ENCODE peak calls at places on chromosomes 2 and 18, in ten cellular contexts. W is left lung; O is gastrocnemius medialis; P is psoas muscle; X is stomach; E is mesendoderm; H is CD8-positive, alpha-beta T cell; D is fibroblast of lung; U is thoracic aorta; Z is kidney. Y is an unnamed sample. For H3K4me1, the result is how much of the 10 kb centered on the place peaks cover.

GRCh38 chr2:72562451-72563153 is 263.2 kb downstream of the EXOC6B start:
- DNase-seq in W (no peak), O (no peak), Z (no peak), D (peak), U (no peak), P (no peak), E (peak), X (no peak), H (no peak), Y (no peak)

GRCh38 chr2:231521-232185 is 32.2 kb downstream of the SH3YL1 start:
- DNase-seq in U (no peak), H (no peak), X (no peak), E (no peak), D (no peak), W (no peak), Z (no peak), O (no peak), P (no peak), Y (no peak)

GRCh38 chr2:184053326-184053725 is 545.0 kb upstream of the ZNF804A start:
- DNase-seq in U (no peak), E (peak), D (peak), H (no peak), O (no peak), X (no peak), P (no peak), Z (no peak), W (no peak), Y (peak)

GRCh38 chr2:230908595-230909191 is 16.3 kb downstream of the GPR55 start:
- DNase-seq in X (peak), P (no peak), E (peak), D (peak), U (no peak), W (peak), H (no peak), O (no peak), Z (no peak), Y (peak)

GRCh38 chr2:31598694-31599093 is 18.0 kb upstream of the SRD5A2 start:
- DNase-seq in E (no peak), X (no peak), U (no peak), W (no peak), Z (no peak), D (no peak), H (no peak), O (no peak), P (no peak), Y (no peak)

GRCh38 chr2:88669371-88670214 is 21.9 kb upstream of the RPIA start:
- DNase-seq in O (no peak), E (peak), P (no peak), H (no peak), W (no peak), U (no peak), Z (no peak), X (peak), D (peak), Y (no peak)

GRCh38 chr2:170922683-170923494 is 6.2 kb upstream of the GORASP2 start:
- DNase-seq in X (no peak), Z (no peak), U (no peak), E (no peak), H (no peak), P (no peak), W (no peak), O (no peak), D (no peak), Y (no peak)

GRCh38 chr18:54946149-54946581 is 13.1 kb downstream of the CCDC68 start:
- DNase-seq in E (no peak), Z (no peak), W (no peak), H (no peak), O (no peak), X (peak), D (peak), U (no peak), P (no peak), Y (no peak)

GRCh38 chr2:234406085-234406484 is 90.8 kb downstream of the ARL4C start:
- DNase-seq in H (no peak), X (no peak), P (no peak), Z (no peak), U (no peak), E (no peak), D (no peak), O (no peak), W (no peak), Y (no peak)

GRCh38 chr2:176516051-176516601 is 246.9 kb downstream of the MTX2 start:
- DNase-seq in E (no peak), D (no peak), H (no peak), X (peak), W (no peak), Z (no peak), U (no peak), P (no peak), O (no peak), Y (no peak)

GRCh38 chr2:182977463-182977862 is 60.8 kb downstream of the NCKAP1 start:
- DNase-seq in W (no peak), Z (no peak), X (no peak), P (no peak), D (no peak), E (no peak), U (no peak), H (no peak), O (no peak), Y (no peak)

GRCh38 chr2:199830531-199830930 is 20.5 kb downstream of the FTCDNL1 start:
- DNase-seq in U (no peak), E (no peak), O (no peak), X (no peak), D (no peak), P (no peak), Z (no peak), H (no peak), W (no peak), Y (no peak)

GRCh38 chr2:101219281-101219680 is 33.4 kb upstream of the CNOT11 start:
- DNase-seq in Z (no peak), H (no peak), X (no peak), W (no peak), O (no peak), P (no peak), E (no peak), D (no peak), U (no peak), Y (no peak)

GRCh38 chr18:34867520-34867919 is 157.4 kb downstream of the DTNA start:
- DNase-seq in E (peak), P (no peak), H (no peak), Z (no peak), O (no peak), W (no peak), U (no peak), X (no peak), D (no peak), Y (no peak)

GRCh38 chr2:229319558-229319957 is 48.5 kb upstream of the PID1 start:
- DNase-seq in O (no peak), Z (no peak), E (no peak), W (no peak), U (no peak), X (no peak), H (no peak), D (no peak), P (no peak), Y (no peak)

GRCh38 chr2:43427032-43427424 is 168.8 kb downstream of the THADA start:
- DNase-seq in P (no peak), U (no peak), X (no peak), Z (no peak), H (no peak), O (no peak), D (no peak), W (no peak), E (no peak), Y (no peak)

GRCh38 chr18:24055878-24056277 is 41.3 kb downstream of the TTC39C start:
- DNase-seq in P (no peak), H (no peak), U (no peak), D (no peak), W (no peak), E (peak), O (no peak), Z (no peak), X (no peak), Y (no peak)

GRCh38 chr2:133814890-133815289 is 246.6 kb upstream of the NCKAP5 start:
- DNase-seq in O (no peak), P (no peak), X (no peak), Z (no peak), E (no peak), D (no peak), W (no peak), U (no peak), H (no peak), Y (no peak)

GRCh38 chr2:75619992-75620740 is 26.4 kb upstream of the MRPL19 start:
- DNase-seq in D (peak), P (no peak), O (no peak), H (no peak), U (no peak), W (no peak), Z (no peak), X (no peak), E (no peak), Y (no peak)

GRCh38 chr2:205612661-205613060 is 69.6 kb upstream of the NRP2 start:
- DNase-seq in P (no peak), W (no peak), O (no peak), H (no peak), X (no peak), E (peak), Z (no peak), D (peak), U (no peak), Y (no peak)

GRCh38 chr2:231707625-231708049 is 688 bp upstream of the PTMA start:
- DNase-seq in X (no peak), P (no peak), O (no peak), Z (no peak), W (no peak), U (no peak), H (no peak), E (peak), D (peak), Y (no peak)

GRCh38 chr2:105812180-105813044 is 67.7 kb downstream of the NCK2 start:
- DNase-seq in X (no peak), P (no peak), E (no peak), U (no peak), O (no peak), H (no peak), W (no peak), Z (no peak), D (peak), Y (no peak)

GRCh38 chr2:231287696-231288095 is 89.3 kb downstream of the ARMC9 start:
- DNase-seq in O (no peak), H (no peak), Z (no peak), W (no peak), P (no peak), U (no peak), E (no peak), D (no peak), X (no peak), Y (no peak)

GRCh38 chr2:112733877-112734276 is 13.1 kb downstream of the NT5DC4 start:
- DNase-seq in D (no peak), E (no peak), W (no peak), X (no peak), U (no peak), O (no peak), P (no peak), H (no peak), Z (no peak), Y (no peak)

GRCh38 chr2:238422285-238422684 is 4.4 kb upstream of the ASB1 start:
- DNase-seq in X (no peak), U (no peak), W (peak), D (no peak), H (no peak), O (no peak), E (no peak), P (no peak), Z (peak), Y (no peak)

GRCh38 chr2:53740170-53740569 is 27.4 kb upstream of the CHAC2 start:
- DNase-seq in D (peak), X (no peak), W (no peak), P (no peak), H (no peak), E (peak), O (no peak), U (no peak), Z (no peak), Y (no peak)

GRCh38 chr18:73556904-73557303 is 590.7 kb downstream of the FBXO15 start:
- DNase-seq in H (no peak), D (no peak), P (no peak), W (no peak), Z (no peak), E (no peak), U (no peak), O (no peak), X (no peak), Y (no peak)

GRCh38 chr18:79884296-79884962 is 67.0 kb downstream of the SLC66A2 start:
- DNase-seq in U (no peak), D (no peak), H (no peak), O (no peak), W (no peak), Z (no peak), P (no peak), E (no peak), X (no peak), Y (no peak)

GRCh38 chr18:74499633-74500032 is 3.5 kb downstream of the CNDP2 start:
- DNase-seq in X (peak), O (no peak), U (no peak), W (peak), E (peak), D (peak), H (peak), Z (peak), P (peak), Y (no peak)

GRCh38 chr2:226649871-226650660 is 149.6 kb downstream of the IRS1 start:
- DNase-seq in W (peak), P (peak), X (peak), D (peak), U (peak), Z (peak), H (peak), E (peak), O (peak), Y (peak)

GRCh38 chr2:54429811-54430600 is 26.1 kb upstream of the SPTBN1 start:
- DNase-seq in U (no peak), H (no peak), Z (no peak), O (no peak), X (no peak), W (no peak), P (no peak), E (peak), D (no peak), Y (no peak)

GRCh38 chr2:205024822-205025518 is 479.7 kb downstream of the PARD3B start:
- DNase-seq in H (no peak), W (peak), D (peak), U (peak), O (peak), E (peak), Z (no peak), X (peak), P (peak), Y (no peak)

GRCh38 chr2:184598313-184599053 is at the start of gene ZNF804A:
- DNase-seq in P (peak), D (peak), O (no peak), W (peak), U (no peak), H (no peak), E (peak), Z (peak), X (peak), Y (no peak)

GRCh38 chr18:53056064-53056463 is 716.1 kb downstream of the DCC start:
- DNase-seq in O (no peak), Z (no peak), P (no peak), H (no peak), X (no peak), D (no peak), E (peak), U (no peak), W (no peak), Y (no peak)

GRCh38 chr2:149028891-149029290 is 9.6 kb upstream of the LYPD6B start:
- DNase-seq in H (no peak), Z (no peak), D (no peak), P (no peak), O (no peak), X (no peak), E (no peak), W (no peak), U (no peak), Y (no peak)

GRCh38 chr2:129252781-129253460 is 726.5 kb upstream of the RAB6C start:
- DNase-seq in W (no peak), U (no peak), D (no peak), H (no peak), Z (no peak), P (no peak), E (no peak), X (no peak), O (no peak), Y (no peak)

GRCh38 chr2:213251618-213252017 is 32.6 kb upstream of the SPAG16 start:
- DNase-seq in P (no peak), X (no peak), D (peak), O (no peak), W (no peak), U (no peak), H (no peak), Z (no peak), E (peak), Y (no peak)

DNA sequence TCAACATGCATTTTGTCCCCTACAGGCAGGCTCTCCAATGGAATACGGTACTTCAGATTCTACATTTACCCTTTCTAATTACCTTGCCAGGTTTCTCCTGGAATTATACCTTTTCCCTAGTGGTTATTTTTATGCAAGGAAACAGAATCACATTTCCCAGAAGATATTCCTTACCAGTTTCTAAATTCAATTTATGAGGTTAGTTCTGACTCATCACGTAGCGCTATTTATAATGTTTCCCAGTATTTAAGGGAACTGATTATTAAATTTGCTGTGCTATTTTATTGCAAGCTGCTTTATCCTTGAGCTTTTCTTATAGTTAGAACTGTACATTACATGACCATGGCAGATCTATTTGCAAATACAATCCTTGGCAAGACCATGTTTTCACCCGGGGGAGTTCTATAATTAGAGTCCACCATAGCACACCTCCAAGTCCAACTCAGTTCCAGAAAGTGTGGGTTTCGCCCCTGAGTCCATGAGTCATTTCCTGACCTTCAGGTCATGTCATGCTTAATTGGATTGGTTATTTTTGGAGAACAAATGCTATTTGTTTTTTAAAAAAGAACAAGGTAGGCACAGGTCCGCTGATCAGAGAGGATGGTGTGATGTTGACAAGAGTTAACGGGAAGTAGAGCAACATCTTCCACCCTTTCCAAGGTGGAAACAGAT is 126.6 kb downstream of the ZNF532 start:
- DNase-seq in U (no peak), O (no peak), Z (no peak), E (no peak), P (no peak), H (no peak), X (no peak), D (peak), W (no peak), Y (no peak)
- H3K27ac ChIP-seq in U (peak), O (peak), Z (peak), E (no peak), P (peak), H (no peak), X (peak), D (no peak), W (peak), Y (no peak)

DNA sequence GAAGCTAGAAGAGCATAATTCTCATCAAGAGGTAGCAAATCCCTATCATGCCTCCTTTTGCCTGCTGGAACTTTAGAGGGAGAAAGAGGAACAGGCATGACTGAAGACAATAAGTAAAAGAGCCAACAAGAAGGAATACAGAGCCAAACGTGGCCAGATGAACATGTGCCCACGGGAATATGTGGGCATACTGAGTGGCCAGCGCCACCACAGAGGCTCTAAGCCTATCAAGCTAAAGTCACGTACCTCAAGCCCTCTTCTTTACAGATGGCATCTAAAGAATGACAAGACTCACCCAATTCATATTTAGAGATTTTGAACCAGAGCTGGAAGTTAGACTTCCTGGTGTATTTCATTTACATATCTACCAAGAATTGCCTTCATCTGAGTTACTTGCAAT is 59.9 kb upstream of the ITGA4 start:
- DNase-seq in D (no peak), H (no peak), Z (no peak), O (no peak), W (no peak), X (no peak), U (no peak), P (no peak), E (no peak), Y (no peak)
- H3K4me1 ChIP-seq in D (under half), H (under half), Z (under half), O (under half), W (under half), X (under half), U (under half), P (under half), E (under half), Y (under half)

DNA sequence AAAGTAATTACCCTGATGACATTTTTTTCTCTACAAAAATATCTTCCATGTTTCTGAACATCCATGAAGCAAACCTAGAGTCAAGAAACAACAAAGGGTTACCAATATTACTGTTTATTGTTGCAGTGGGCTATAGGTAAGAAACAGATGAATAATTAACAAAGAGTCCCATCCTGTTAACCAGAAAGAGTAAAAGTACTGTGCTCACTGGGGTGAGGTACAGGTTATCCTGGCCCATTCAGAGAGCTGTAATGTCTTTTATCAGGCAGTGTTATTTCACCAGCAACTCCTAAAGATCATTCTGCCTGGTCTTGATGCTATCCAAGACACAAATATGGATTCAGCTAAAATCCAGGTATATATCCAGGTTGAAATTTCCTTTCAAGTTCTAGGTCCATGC is 754.9 kb downstream of the SATB2 start:
- DNase-seq in Z (no peak), W (no peak), U (no peak), P (no peak), D (no peak), O (no peak), E (no peak), X (no peak), H (no peak), Y (no peak)
- H3K4me3 ChIP-seq in Z (no peak), W (no peak), U (no peak), P (no peak), D (no peak), O (no peak), E (no peak), X (no peak), H (no peak), Y (no peak)

DNA sequence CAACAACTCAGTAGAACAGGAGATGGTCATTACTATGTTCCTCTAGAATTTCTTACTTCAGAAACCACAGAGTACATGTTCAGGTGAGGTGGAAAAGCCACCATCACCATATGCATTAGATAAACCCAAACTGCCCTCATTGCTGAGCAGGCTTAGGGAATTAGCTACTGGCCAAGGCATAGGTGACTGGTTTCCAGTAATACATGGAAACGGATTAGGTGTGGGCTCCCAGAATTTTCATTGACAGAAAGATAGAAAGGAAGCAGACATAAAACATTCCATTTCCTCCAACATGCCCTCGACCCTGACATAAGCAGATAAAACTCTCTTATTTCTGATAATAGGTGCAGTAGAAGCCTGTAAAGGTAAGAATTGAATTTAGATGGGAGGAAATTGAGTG is 1466.1 kb downstream of the SUCLG1 start:
- DNase-seq in P (no peak), H (no peak), X (no peak), W (no peak), D (no peak), E (peak), U (no peak), Z (no peak), O (no peak), Y (no peak)
- H3K27ac ChIP-seq in P (no peak), H (no peak), X (no peak), W (no peak), D (no peak), E (no peak), U (no peak), Z (no peak), O (no peak), Y (no peak)